ENCODE peak calls at places on chromosomes 4 and X, in nine cellular contexts. M is stimulated activated CD4-positive, alpha-beta T cell treated with anti-CD3 and anti-CD28 coated beads, Interleukin-4, amount 100 ng/mL, for 48 hours; J is omental fat pad; B is epithelial cell of esophagus; L is NCI-H226; Q is CD8-positive, alpha-beta memory T cell; I is ureter; T is stimulated activated naive CD4-positive, alpha-beta T cell treated with Interleukin-2 at 50 U/mL for 16 hours; R is SJSA1. E is an unnamed sample.

GRCh38 chrX:112367065-112367464 is 284.5 kb upstream of the TRPC5 start:
- DNase-seq in J (no peak), B (no peak), Q (no peak), L (no peak), T (no peak), M (no peak), R (no peak), I (no peak), E (no peak)

GRCh38 chrX:134524181-134524580 is 64.2 kb downstream of the HPRT1 start:
- DNase-seq in B (no peak), L (no peak), R (no peak), I (no peak), M (no peak), Q (no peak), T (no peak), J (no peak), E (no peak)

GRCh38 chrX:153409414-153410101 is 1.7 kb upstream of the ZFP92 start:
- DNase-seq in R (no peak), M (no peak), T (no peak), Q (no peak), I (no peak), L (no peak), B (no peak), J (no peak), E (no peak)

GRCh38 chr4:127782025-127782274 is 172 bp upstream of the HSPA4L start:
- DNase-seq in L (peak), T (peak), I (peak), B (peak), R (peak), J (peak), Q (no peak), M (peak), E (peak)

GRCh38 chrX:39896951-39897740 is 200.6 kb downstream of the BCOR start:
- DNase-seq in B (peak), M (no peak), J (no peak), I (peak), Q (no peak), R (peak), T (no peak), L (peak), E (no peak)

GRCh38 chrX:153968754-153969124 is 2.9 kb downstream of the HCFC1 start:
- DNase-seq in L (no peak), T (no peak), R (no peak), B (peak), I (no peak), Q (peak), M (no peak), J (no peak), E (no peak)

GRCh38 chr4:1621996-1622637 is 62.0 kb downstream of the FAM53A start:
- DNase-seq in J (no peak), B (no peak), T (no peak), M (no peak), R (no peak), L (no peak), I (no peak), Q (no peak), E (no peak)

GRCh38 chr4:128709268-128709667 is 100.2 kb upstream of the JADE1 start:
- DNase-seq in B (no peak), T (no peak), L (no peak), J (no peak), Q (no peak), R (no peak), I (no peak), M (no peak), E (no peak)

GRCh38 chrX:129738466-129739308 is at the start of gene XPNPEP2:
- DNase-seq in M (no peak), B (no peak), Q (no peak), L (no peak), R (no peak), J (no peak), T (no peak), I (no peak), E (no peak)

GRCh38 chr4:24885342-24885741 is 27.5 kb downstream of the CCDC149 start:
- DNase-seq in R (no peak), T (no peak), I (no peak), Q (no peak), J (no peak), M (no peak), L (no peak), B (no peak), E (no peak)

GRCh38 chrX:73267979-73268378 is 53.3 kb upstream of the NAP1L2 start:
- DNase-seq in M (no peak), I (no peak), R (no peak), Q (no peak), T (no peak), L (no peak), J (no peak), B (peak), E (no peak)

GRCh38 chrX:5031792-5032191 is 1196.9 kb downstream of the NLGN4X start:
- DNase-seq in I (no peak), M (no peak), T (no peak), Q (no peak), R (no peak), L (no peak), J (no peak), B (no peak), E (no peak)

GRCh38 chr4:161404346-161405110 is 759.3 kb downstream of the FSTL5 start:
- DNase-seq in I (no peak), R (no peak), J (no peak), T (no peak), B (no peak), Q (no peak), M (no peak), L (no peak), E (no peak)

GRCh38 chr4:148004228-148004813 is 272.4 kb downstream of the ARHGAP10 start:
- DNase-seq in B (no peak), Q (no peak), M (no peak), J (no peak), I (no peak), T (no peak), L (no peak), R (no peak), E (no peak)

GRCh38 chr4:19346636-19347035 is 905.1 kb upstream of the SLIT2 start:
- DNase-seq in Q (no peak), B (no peak), I (no peak), J (no peak), T (no peak), L (no peak), M (no peak), R (no peak), E (no peak)

GRCh38 chr4:31328921-31329320 is 608.8 kb downstream of the PCDH7 start:
- DNase-seq in B (no peak), J (no peak), L (no peak), T (no peak), R (no peak), Q (no peak), I (no peak), M (no peak), E (no peak)

GRCh38 chrX:121356139-121356849 is 308.9 kb downstream of the GLUD2 start:
- DNase-seq in J (no peak), I (no peak), B (no peak), L (no peak), Q (no peak), T (no peak), M (no peak), R (no peak), E (no peak)

E was measured in CMK.